ENCODE peak calls at places on chromosome 14, in eight cellular contexts. B is progenitor cell of endocrine pancreas, T is body of pancreas, Z is MCF 10A, F is astrocyte of the cerebellum, Q is AG10803, R is lower leg skin, E is fibroblast of mammary gland. Y is an unnamed sample.

GRCh38 chr14:92511472-92512247 is 1.9 kb upstream of the RIN3 start:
- DNase-seq in E (peak; percentile 96), R (no peak), Q (peak; percentile 98), Z (peak; percentile 87), T (no peak), B (no peak), F (peak; percentile 94), Y (no peak)

GRCh38 chr14:41899416-41899815 is 292.7 kb downstream of the LRFN5 start:
- DNase-seq in F (peak; percentile 32), B (no peak), R (no peak), T (no peak), Z (no peak), Q (peak; percentile 0), E (peak; percentile 39), Y (no peak)

GRCh38 chr14:104099096-104100041 is 13.9 kb downstream of the ASPG start:
- DNase-seq in E (no peak), B (no peak), R (no peak), T (no peak), F (no peak), Q (no peak), Z (no peak), Y (no peak)

GRCh38 chr14:77097006-77097688 is 911 bp upstream of the CIPC start:
- DNase-seq in E (peak; percentile 57), B (no peak), Q (peak; percentile 27), F (no peak), Z (peak; percentile 23), R (no peak), T (no peak), Y (no peak)

GRCh38 chr14:32925439-32925838 is 13.2 kb upstream of the NPAS3 start:
- DNase-seq in B (no peak), R (no peak), T (no peak), F (no peak), Q (no peak), E (no peak), Z (no peak), Y (no peak)

GRCh38 chr14:71473843-71474242 is 458.4 kb upstream of the RGS6 start:
- DNase-seq in Q (no peak), F (no peak), B (no peak), Z (no peak), R (no peak), E (no peak), T (no peak), Y (no peak)

GRCh38 chr14:68000516-68000915 is 180.9 kb downstream of the RAD51B start:
- DNase-seq in F (no peak), T (no peak), R (no peak), Q (no peak), B (no peak), Z (no peak), E (peak; percentile 14), Y (no peak)

GRCh38 chr14:53148612-53149202 is 4.4 kb downstream of the DDHD1 start:
- DNase-seq in T (no peak), R (no peak), E (peak; percentile 10), Z (no peak), B (no peak), F (no peak), Q (peak; percentile 13), Y (no peak)

GRCh38 chr14:28875937-28876910 is 109.6 kb downstream of the FOXG1 start:
- DNase-seq in F (no peak), Z (no peak), T (no peak), E (no peak), R (no peak), Q (no peak), B (no peak), Y (no peak)

GRCh38 chr14:46840971-46841729 is 189.6 kb upstream of the RPL10L start:
- DNase-seq in Q (no peak), Z (no peak), T (no peak), F (peak; percentile 27), E (no peak), B (no peak), R (no peak), Y (no peak)

GRCh38 chr14:33282811-33283210 is 344.1 kb downstream of the NPAS3 start:
- DNase-seq in Z (no peak), T (no peak), E (peak; percentile 41), R (no peak), F (no peak), B (no peak), Q (peak; percentile 44), Y (no peak)

GRCh38 chr14:79056879-79057278 is 886.7 kb downstream of the NRXN3 start:
- DNase-seq in F (peak; percentile 65), T (no peak), E (no peak), Z (no peak), Q (peak; percentile 47), R (no peak), B (no peak), Y (no peak)

DNA sequence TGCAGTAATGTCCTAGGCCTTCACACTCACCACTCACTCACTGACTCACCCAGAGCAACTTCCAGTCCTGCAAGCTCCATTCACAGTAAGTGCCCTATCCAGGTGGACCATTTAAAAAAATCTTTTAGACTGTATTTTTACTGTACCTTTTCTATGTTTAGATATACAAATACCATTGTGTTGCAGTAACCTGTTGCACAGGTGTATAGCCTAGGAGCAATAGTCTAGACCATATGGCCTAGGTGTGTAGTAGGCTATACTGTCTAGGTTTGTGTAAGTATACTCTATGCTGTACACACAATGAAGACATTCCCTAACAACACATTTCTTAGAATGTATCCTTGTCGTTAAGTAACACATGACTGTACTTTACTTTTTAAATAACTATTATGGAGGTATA is 17.2 kb downstream of the CYP46A1 start:
- DNase-seq in T (no peak), F (no peak), B (no peak), E (no peak), Z (no peak), Q (no peak), R (no peak), Y (no peak)
- TF ChIP-seq CTCF in T (no peak), F (no peak), B (no peak), E (no peak), Z (no peak), Q (no peak), R (no peak), Y (no peak)

GRCh38 chr14:55425091-55425490 is 13.5 kb upstream of the ATG14 start:
- DNase-seq in Z (peak; percentile 3), R (no peak), F (no peak), T (no peak), B (no peak), Q (no peak), E (no peak), Y (no peak)
- TF ChIP-seq CTCF in Z (no peak), R (no peak), F (peak; percentile 18), T (no peak), B (no peak), Q (peak; percentile 30), E (no peak), Y (no peak)

GRCh38 chr14:72863216-72864006 is 30.5 kb downstream of the DPF3 start:
- DNase-seq in B (no peak), Q (peak; percentile 56), R (no peak), Z (no peak), E (peak; percentile 47), T (no peak), F (no peak), Y (no peak)
- TF ChIP-seq CTCF in B (no peak), Q (peak; percentile 12), R (no peak), Z (no peak), E (no peak), T (no peak), F (no peak), Y (no peak)

DNA sequence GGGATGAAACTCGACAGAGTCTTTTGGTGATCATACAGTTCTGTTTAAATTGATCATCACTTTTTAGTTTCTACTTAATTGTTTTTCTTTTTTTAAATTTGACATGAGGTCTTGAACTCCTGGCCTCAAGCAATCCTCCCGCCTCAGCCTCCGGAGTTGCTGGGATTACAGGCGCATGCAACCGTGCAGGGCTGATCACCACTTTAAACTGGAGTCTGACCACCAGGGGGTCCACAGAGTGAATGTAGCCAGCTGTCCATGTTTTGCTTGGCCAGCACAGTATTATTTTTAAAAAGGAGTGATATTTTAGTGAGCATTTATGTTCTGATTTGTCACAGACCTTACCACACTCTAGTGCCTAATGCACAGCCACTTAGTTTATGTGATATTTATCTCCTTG is 10.7 kb downstream of the DAAM1 start:
- DNase-seq in E (no peak), B (no peak), T (no peak), R (no peak), Z (no peak), Q (no peak), F (no peak), Y (no peak)
- TF ChIP-seq CTCF in E (no peak), B (peak; percentile 20), T (no peak), R (no peak), Z (no peak), Q (peak; percentile 3), F (no peak), Y (no peak)